ENCODE peak calls at places on chromosomes 7 and 10, in five cellular contexts. W is GM20000; P is stimulated activated CD8-positive, alpha-beta memory T cell treated with anti-CD3 and anti-CD28 coated beads, Interleukin-7, amount 100 ng/mL, for 24 hours; G is activated CD8-positive, alpha-beta T cell treated with anti-CD3 and anti-CD28 coated beads for 36 hours; K is AG08395. S is an unnamed sample.

GRCh38 chr7:151987748-151988529 is 31.7 kb downstream of the GALNTL5 start:
- DNase-seq in P (no peak), G (no peak), W (no peak), K (peak; percentile 37), S (no peak)

GRCh38 chr10:107733328-107733727 is 568.8 kb upstream of the SORCS1 start:
- DNase-seq in K (peak; percentile 39), G (no peak), P (no peak), W (no peak), S (no peak)

GRCh38 chr10:103197177-103197576 is 4.1 kb upstream of the NT5C2 start:
- DNase-seq in G (peak; percentile 59), K (peak; percentile 90), W (no peak), P (no peak), S (peak; percentile 83)

GRCh38 chr7:153934048-153934447 is 118.2 kb upstream of the DPP6 start:
- DNase-seq in K (no peak), G (no peak), P (no peak), W (no peak), S (no peak)

GRCh38 chr7:17774248-17774647 is 166.0 kb downstream of the SNX13 start:
- DNase-seq in P (no peak), W (no peak), G (no peak), K (peak; percentile 80), S (no peak)

GRCh38 chr10:26579256-26580063 is 118.0 kb upstream of the PDSS1 start:
- DNase-seq in K (no peak), W (no peak), G (no peak), P (no peak), S (no peak)

GRCh38 chr10:70367195-70367796 is 15.1 kb downstream of the LRRC20 start:
- DNase-seq in G (no peak), P (no peak), W (no peak), K (peak; percentile 21), S (no peak)

GRCh38 chr10:29862926-29863614 is 196.3 kb downstream of the JCAD start:
- DNase-seq in W (no peak), K (peak; percentile 82), P (no peak), G (no peak), S (no peak)

GRCh38 chr7:77811895-77812685 is 13.5 kb downstream of the PHTF2 start:
- DNase-seq in G (no peak), P (no peak), W (no peak), K (peak; percentile 67), S (no peak)

GRCh38 chr10:46225597-46225996 is 61.2 kb upstream of the ANTXRL start:
- DNase-seq in K (no peak), P (no peak), G (no peak), W (no peak), S (no peak)

GRCh38 chr7:84848219-84848973 is 338.5 kb downstream of the SEMA3D start:
- DNase-seq in W (no peak), P (no peak), K (no peak), G (no peak), S (no peak)

GRCh38 chr7:91940171-91940570 is 491 bp upstream of the AKAP9 start:
- DNase-seq in P (no peak), K (peak; percentile 22), W (peak; percentile 48), G (peak; percentile 56), S (peak; percentile 71)

GRCh38 chr7:75715864-75716263 is 22.9 kb downstream of the HIP1 start:
- DNase-seq in P (no peak), W (no peak), G (no peak), K (no peak), S (no peak)

GRCh38 chr10:28432210-28432676 is 100.7 kb upstream of the WAC start:
- DNase-seq in W (peak; percentile 58), G (peak; percentile 16), P (no peak), K (peak; percentile 88), S (peak; percentile 95)

GRCh38 chr7:56811081-56811480 is 321.2 kb downstream of the ZNF479 start:
- DNase-seq in P (no peak), K (no peak), W (no peak), G (no peak), S (no peak)

GRCh38 chr10:101140084-101140949 is 9.2 kb downstream of the TLX1 start:
- DNase-seq in K (no peak), G (no peak), W (peak; percentile 27), P (no peak), S (no peak)

GRCh38 chr7:122632238-122632637 is 66.7 kb downstream of the RNF133 start:
- DNase-seq in P (no peak), G (no peak), K (no peak), W (no peak), S (no peak)

S was measured in Kasumi-1.